ENCODE peak calls at places on chromosomes 12 and 14, in six cellular contexts. One of them, this sample, is unnamed.

GRCh38 chr12:120388711-120389431 is 19.9 kb upstream of the MSI1 start:
- DNase-seq in A549: no peak
- DNase-seq in GM12878: no peak
- DNase-seq in HepG2: no peak
- DNase-seq in endothelial cell of umbilical vein: no peak
- DNase-seq in K562: no peak
- DNase-seq in this sample: no peak

GRCh38 chr12:6471992-6472366 is 1.5 kb upstream of the VAMP1 start:
- DNase-seq in A549: no peak
- DNase-seq in GM12878: no peak
- DNase-seq in HepG2: no peak
- DNase-seq in endothelial cell of umbilical vein: no peak
- DNase-seq in K562: no peak
- DNase-seq in this sample: no peak

GRCh38 chr12:132161046-132161781 is 17.0 kb downstream of the NOC4L start:
- DNase-seq in A549: peak
- DNase-seq in GM12878: no peak
- DNase-seq in HepG2: no peak
- DNase-seq in endothelial cell of umbilical vein: no peak
- DNase-seq in K562: no peak
- DNase-seq in this sample: peak

GRCh38 chr12:68106160-68106559 is 53.4 kb downstream of the IFNG start:
- DNase-seq in A549: no peak
- DNase-seq in GM12878: no peak
- DNase-seq in HepG2: no peak
- DNase-seq in endothelial cell of umbilical vein: no peak
- DNase-seq in K562: no peak
- DNase-seq in this sample: no peak

GRCh38 chr12:53097564-53098353 is at the start of gene IGFBP6:
- DNase-seq in A549: peak
- DNase-seq in GM12878: no peak
- DNase-seq in HepG2: no peak
- DNase-seq in endothelial cell of umbilical vein: peak
- DNase-seq in K562: peak
- DNase-seq in this sample: peak

GRCh38 chr12:106197906-106198623 is 49.8 kb downstream of the CKAP4 start:
- DNase-seq in A549: no peak
- DNase-seq in GM12878: no peak
- DNase-seq in HepG2: no peak
- DNase-seq in endothelial cell of umbilical vein: no peak
- DNase-seq in K562: no peak
- DNase-seq in this sample: no peak

GRCh38 chr14:58823309-58823708 is 185.5 kb downstream of the DACT1 start:
- DNase-seq in A549: no peak
- DNase-seq in GM12878: no peak
- DNase-seq in HepG2: no peak
- DNase-seq in endothelial cell of umbilical vein: no peak
- DNase-seq in K562: no peak
- DNase-seq in this sample: no peak

GRCh38 chr12:20596036-20596435 is 99.1 kb upstream of the SLCO1C1 start:
- DNase-seq in A549: no peak
- DNase-seq in GM12878: no peak
- DNase-seq in HepG2: no peak
- DNase-seq in endothelial cell of umbilical vein: no peak
- DNase-seq in K562: no peak
- DNase-seq in this sample: no peak

GRCh38 chr12:65900912-65901672 is 76.8 kb downstream of the HMGA2 start:
- DNase-seq in A549: no peak
- DNase-seq in GM12878: no peak
- DNase-seq in HepG2: no peak
- DNase-seq in endothelial cell of umbilical vein: no peak
- DNase-seq in K562: no peak
- DNase-seq in this sample: no peak

GRCh38 chr14:102071283-102071998 is 15.4 kb downstream of the HSP90AA1 start:
- DNase-seq in A549: no peak
- DNase-seq in GM12878: no peak
- DNase-seq in HepG2: peak
- DNase-seq in endothelial cell of umbilical vein: no peak
- DNase-seq in K562: no peak
- DNase-seq in this sample: no peak

GRCh38 chr12:57989837-57990236 is 48.5 kb downstream of the ATP23 start:
- DNase-seq in A549: no peak
- DNase-seq in GM12878: no peak
- DNase-seq in HepG2: no peak
- DNase-seq in endothelial cell of umbilical vein: no peak
- DNase-seq in K562: no peak
- DNase-seq in this sample: no peak

GRCh38 chr14:71103662-71104484 is 196.6 kb downstream of the PCNX1 start:
- DNase-seq in A549: peak
- DNase-seq in GM12878: peak
- DNase-seq in HepG2: peak
- DNase-seq in endothelial cell of umbilical vein: peak
- DNase-seq in K562: peak
- DNase-seq in this sample: peak

GRCh38 chr12:109732321-109733305 is 19.0 kb downstream of the FAM222A start:
- DNase-seq in A549: no peak
- DNase-seq in GM12878: no peak
- DNase-seq in HepG2: no peak
- DNase-seq in endothelial cell of umbilical vein: no peak
- DNase-seq in K562: no peak
- DNase-seq in this sample: no peak

GRCh38 chr14:103124501-103125001 is 1.3 kb downstream of the TNFAIP2 start:
- DNase-seq in A549: no peak
- DNase-seq in GM12878: no peak
- DNase-seq in HepG2: no peak
- DNase-seq in endothelial cell of umbilical vein: no peak
- DNase-seq in K562: no peak
- DNase-seq in this sample: no peak

GRCh38 chr12:123475256-123475703 is 17.3 kb downstream of the SNRNP35 start:
- DNase-seq in A549: no peak
- DNase-seq in GM12878: no peak
- DNase-seq in HepG2: no peak
- DNase-seq in endothelial cell of umbilical vein: no peak
- DNase-seq in K562: no peak
- DNase-seq in this sample: no peak

GRCh38 chr12:78096909-78097597 is 266.4 kb downstream of the NAV3 start:
- DNase-seq in A549: no peak
- DNase-seq in GM12878: no peak
- DNase-seq in HepG2: no peak
- DNase-seq in endothelial cell of umbilical vein: peak
- DNase-seq in K562: no peak
- DNase-seq in this sample: no peak

GRCh38 chr12:77599782-77600491 is 230.8 kb upstream of the NAV3 start:
- DNase-seq in A549: no peak
- DNase-seq in GM12878: peak
- DNase-seq in HepG2: no peak
- DNase-seq in endothelial cell of umbilical vein: no peak
- DNase-seq in K562: no peak
- DNase-seq in this sample: no peak

GRCh38 chr14:31935406-31935805 is 141.7 kb upstream of the ARHGAP5 start:
- DNase-seq in A549: peak
- DNase-seq in GM12878: no peak
- DNase-seq in HepG2: peak
- DNase-seq in endothelial cell of umbilical vein: no peak
- DNase-seq in K562: no peak
- DNase-seq in this sample: no peak

GRCh38 chr14:49303952-49304516 is 282.1 kb downstream of the RPS29 start:
- DNase-seq in A549: no peak
- DNase-seq in GM12878: no peak
- DNase-seq in HepG2: no peak
- DNase-seq in endothelial cell of umbilical vein: peak
- DNase-seq in K562: no peak
- DNase-seq in this sample: peak

GRCh38 chr12:27952510-27952909 is 20.0 kb downstream of the PTHLH start:
- DNase-seq in A549: no peak
- DNase-seq in GM12878: no peak
- DNase-seq in HepG2: no peak
- DNase-seq in endothelial cell of umbilical vein: no peak
- DNase-seq in K562: no peak
- DNase-seq in this sample: no peak

GRCh38 chr14:75720828-75721227 is 59.8 kb downstream of the TTLL5 start:
- DNase-seq in A549: no peak
- DNase-seq in GM12878: no peak
- DNase-seq in HepG2: no peak
- DNase-seq in endothelial cell of umbilical vein: peak
- DNase-seq in K562: no peak
- DNase-seq in this sample: no peak

GRCh38 chr12:89501793-89502192 is 22.8 kb downstream of the GALNT4 start:
- DNase-seq in A549: no peak
- DNase-seq in GM12878: no peak
- DNase-seq in HepG2: no peak
- DNase-seq in endothelial cell of umbilical vein: no peak
- DNase-seq in K562: no peak
- DNase-seq in this sample: no peak

GRCh38 chr12:25557830-25558436 is 4.8 kb upstream of the LMNTD1 start:
- DNase-seq in A549: peak
- DNase-seq in GM12878: no peak
- DNase-seq in HepG2: peak
- DNase-seq in endothelial cell of umbilical vein: peak
- DNase-seq in K562: peak
- DNase-seq in this sample: peak

GRCh38 chr12:8860165-8860961 is 37.9 kb downstream of the A2ML1 start:
- DNase-seq in A549: peak
- DNase-seq in GM12878: no peak
- DNase-seq in HepG2: peak
- DNase-seq in endothelial cell of umbilical vein: peak
- DNase-seq in K562: peak
- DNase-seq in this sample: peak

GRCh38 chr14:49982522-49982951 is 89.7 kb downstream of the ARF6 start:
- DNase-seq in A549: peak
- DNase-seq in GM12878: no peak
- DNase-seq in HepG2: no peak
- DNase-seq in endothelial cell of umbilical vein: peak
- DNase-seq in K562: no peak
- DNase-seq in this sample: no peak

GRCh38 chr12:2284321-2284813 is 231.6 kb downstream of the CACNA1C start:
- DNase-seq in A549: no peak
- DNase-seq in GM12878: no peak
- DNase-seq in HepG2: no peak
- DNase-seq in endothelial cell of umbilical vein: no peak
- DNase-seq in K562: no peak
- DNase-seq in this sample: peak
- TF ChIP-seq MYC in A549: no peak
- TF ChIP-seq MYC in GM12878: no peak
- TF ChIP-seq MYC in HepG2: no peak
- TF ChIP-seq MYC in endothelial cell of umbilical vein: no peak
- TF ChIP-seq MYC in K562: no peak
- TF ChIP-seq MYC in this sample: no peak

GRCh38 chr12:51533799-51534198 is 57.2 kb upstream of the SCN8A start:
- DNase-seq in A549: peak
- DNase-seq in GM12878: no peak
- DNase-seq in HepG2: no peak
- DNase-seq in endothelial cell of umbilical vein: peak
- DNase-seq in K562: no peak
- DNase-seq in this sample: no peak
- TF ChIP-seq MAX in A549: no peak
- TF ChIP-seq MAX in GM12878: no peak
- TF ChIP-seq MAX in HepG2: no peak
- TF ChIP-seq MAX in endothelial cell of umbilical vein: no peak
- TF ChIP-seq MAX in K562: no peak
- TF ChIP-seq MAX in this sample: no peak

GRCh38 chr12:91225316-91225715 is 42.7 kb upstream of the DCN start:
- DNase-seq in A549: no peak
- DNase-seq in GM12878: no peak
- DNase-seq in HepG2: no peak
- DNase-seq in endothelial cell of umbilical vein: no peak
- DNase-seq in K562: no peak
- DNase-seq in this sample: no peak
- TF ChIP-seq MYC in A549: no peak
- TF ChIP-seq MYC in GM12878: no peak
- TF ChIP-seq MYC in HepG2: no peak
- TF ChIP-seq MYC in endothelial cell of umbilical vein: no peak
- TF ChIP-seq MYC in K562: no peak
- TF ChIP-seq MYC in this sample: no peak

GRCh38 chr12:45575823-45576448 is 153.6 kb upstream of the ARID2 start:
- DNase-seq in A549: no peak
- DNase-seq in GM12878: peak
- DNase-seq in HepG2: no peak
- DNase-seq in endothelial cell of umbilical vein: no peak
- DNase-seq in K562: no peak
- DNase-seq in this sample: peak
- TF ChIP-seq MAX in A549: no peak
- TF ChIP-seq MAX in GM12878: no peak
- TF ChIP-seq MAX in HepG2: no peak
- TF ChIP-seq MAX in endothelial cell of umbilical vein: no peak
- TF ChIP-seq MAX in K562: no peak
- TF ChIP-seq MAX in this sample: no peak

GRCh38 chr14:68402525-68403101 is 390.3 kb downstream of the ZFP36L1 start:
- DNase-seq in A549: no peak
- DNase-seq in GM12878: no peak
- DNase-seq in HepG2: no peak
- DNase-seq in endothelial cell of umbilical vein: no peak
- DNase-seq in K562: no peak
- DNase-seq in this sample: no peak

GRCh38 chr14:68399971-68400370 is 392.9 kb downstream of the ZFP36L1 start:
- DNase-seq in A549: no peak
- DNase-seq in GM12878: no peak
- DNase-seq in HepG2: no peak
- DNase-seq in endothelial cell of umbilical vein: no peak
- DNase-seq in K562: no peak
- DNase-seq in this sample: no peak

GRCh38 chr14:68401320-68401719 is 391.5 kb downstream of the ZFP36L1 start:
- DNase-seq in A549: no peak
- DNase-seq in GM12878: no peak
- DNase-seq in HepG2: no peak
- DNase-seq in endothelial cell of umbilical vein: no peak
- DNase-seq in K562: no peak
- DNase-seq in this sample: no peak

GRCh38 chr14:68403191-68403781 is 389.6 kb downstream of the ZFP36L1 start:
- DNase-seq in A549: no peak
- DNase-seq in GM12878: no peak
- DNase-seq in HepG2: no peak
- DNase-seq in endothelial cell of umbilical vein: peak
- DNase-seq in K562: no peak
- DNase-seq in this sample: no peak

DNA sequence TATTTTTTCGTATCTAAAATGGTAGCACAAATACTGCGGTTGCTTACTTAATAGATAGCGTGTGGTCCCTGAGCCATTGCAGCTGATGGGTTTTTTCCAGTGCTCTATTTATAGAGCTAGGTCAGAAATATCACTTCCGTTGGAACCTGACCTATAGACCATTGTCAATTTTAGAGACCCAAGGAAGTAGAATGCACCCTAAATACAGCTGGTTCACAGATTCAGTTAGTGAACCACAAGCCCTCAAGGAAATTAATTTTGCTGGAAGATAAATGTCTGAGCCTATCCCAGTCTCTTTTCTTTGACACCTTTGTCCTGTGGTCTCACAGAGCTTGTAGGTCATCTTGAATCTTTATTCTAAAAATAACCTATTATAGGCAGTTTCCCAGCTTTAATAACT is 391.0 kb downstream of the ZFP36L1 start:
- DNase-seq in A549: no peak
- DNase-seq in GM12878: peak
- DNase-seq in HepG2: no peak
- DNase-seq in endothelial cell of umbilical vein: no peak
- DNase-seq in K562: no peak
- DNase-seq in this sample: no peak
- TF ChIP-seq MYC in A549: no peak
- TF ChIP-seq MYC in GM12878: no peak
- TF ChIP-seq MYC in HepG2: no peak
- TF ChIP-seq MYC in endothelial cell of umbilical vein: no peak
- TF ChIP-seq MYC in K562: no peak
- TF ChIP-seq MYC in this sample: no peak

This sample was measured in NB4.